ENCODE peak calls at places on chromosomes 16 and 17, in six cellular contexts. Q is H9, D is neuronal stem cell, I is H1, L is IMR-90, M is trophoblast cell. E is an unnamed sample.

GRCh38 chr16:27795992-27796614 is 246.2 kb downstream of the KATNIP start:
- DNase-seq in M (peak; percentile 45), Q (peak; percentile 74), D (peak; percentile 66), L (peak; percentile 31), I (peak; percentile 91), E (peak; percentile 37)

GRCh38 chr17:74332763-74333220 is 6.8 kb downstream of the KIF19 start:
- DNase-seq in D (no peak), L (no peak), I (no peak), Q (no peak), M (no peak), E (no peak)

GRCh38 chr17:54861469-54861983 is 39.1 kb upstream of the TOM1L1 start:
- DNase-seq in D (no peak), I (no peak), Q (no peak), M (no peak), L (no peak), E (no peak)

GRCh38 chr16:12907670-12908233 is 6.4 kb downstream of the SHISA9 start:
- DNase-seq in D (no peak), I (no peak), L (no peak), Q (peak; percentile 58), M (no peak), E (no peak)

GRCh38 chr17:65677932-65678331 is 116.5 kb upstream of the AXIN2 start:
- DNase-seq in D (no peak), Q (no peak), M (peak; percentile 38), I (no peak), L (peak; percentile 29), E (no peak)

GRCh38 chr16:1464196-1464893 is 10.5 kb downstream of the CLCN7 start:
- DNase-seq in D (no peak), Q (no peak), M (no peak), L (no peak), I (peak; percentile 30), E (no peak)

GRCh38 chr17:76969598-76970172 is 101.5 kb downstream of the MGAT5B start:
- DNase-seq in I (peak; percentile 86), Q (peak; percentile 65), M (peak; percentile 19), L (no peak), D (no peak), E (no peak)

GRCh38 chr17:57405486-57406072 is 149.3 kb downstream of the MSI2 start:
- DNase-seq in I (no peak), Q (no peak), L (peak; percentile 50), M (no peak), D (no peak), E (peak; percentile 31)

GRCh38 chr17:66165537-66166123 is 26.3 kb downstream of the CEP112 start:
- DNase-seq in D (peak; percentile 38), M (peak; percentile 16), I (no peak), L (peak; percentile 75), Q (no peak), E (peak; percentile 72)

GRCh38 chr17:72455562-72455961 is 334.7 kb downstream of the SOX9 start:
- DNase-seq in D (no peak), L (no peak), M (no peak), I (no peak), Q (no peak), E (no peak)

GRCh38 chr17:50338645-50339044 is 7.3 kb upstream of the XYLT2 start:
- DNase-seq in Q (no peak), D (no peak), L (no peak), M (no peak), I (no peak), E (no peak)

GRCh38 chr17:43740541-43740940 is 18.1 kb downstream of the SOST start:
- DNase-seq in D (no peak), Q (no peak), L (peak; percentile 59), I (no peak), M (no peak), E (no peak)

GRCh38 chr16:69324013-69324531 is 6.3 kb downstream of the PDF start:
- DNase-seq in M (no peak), I (no peak), Q (no peak), D (no peak), L (no peak), E (peak; percentile 13)

GRCh38 chr17:35713069-35713728 is 18.2 kb upstream of the RASL10B start:
- DNase-seq in I (no peak), Q (no peak), M (no peak), L (peak; percentile 94), D (no peak), E (peak; percentile 99)

GRCh38 chr16:1745181-1745899 is 26.0 kb downstream of the NME3 start:
- DNase-seq in D (no peak), I (no peak), L (peak; percentile 59), Q (no peak), M (peak; percentile 86), E (peak; percentile 59)

GRCh38 chr17:58279736-58280479 is 827 bp downstream of the MPO start:
- DNase-seq in D (no peak), M (no peak), L (no peak), Q (no peak), I (no peak), E (no peak)

GRCh38 chr16:24598777-24599437 is 59.5 kb downstream of the RBBP6 start:
- DNase-seq in D (no peak), L (no peak), M (no peak), I (no peak), Q (no peak), E (no peak)

GRCh38 chr16:15961060-15961511 is 11.7 kb downstream of the ABCC1 start:
- DNase-seq in Q (no peak), D (no peak), M (no peak), L (peak; percentile 68), I (no peak), E (no peak)

GRCh38 chr17:29585080-29585751 is 4.2 kb downstream of the GIT1 start:
- DNase-seq in M (no peak), I (no peak), L (no peak), D (no peak), Q (no peak), E (no peak)

GRCh38 chr16:65745-66144 is 6.7 kb downstream of the RHBDF1 start:
- DNase-seq in Q (peak; percentile 87), I (peak; percentile 98), D (peak; percentile 64), L (peak; percentile 59), M (peak; percentile 70), E (peak; percentile 73)

GRCh38 chr17:44775136-44775837 is 16.5 kb downstream of the ADAM11 start:
- DNase-seq in I (peak; percentile 99), L (peak; percentile 95), D (peak; percentile 98), M (peak; percentile 99), Q (no peak), E (peak; percentile 98)

GRCh38 chr17:58278661-58279015 is 2.1 kb downstream of the MPO start:
- DNase-seq in M (no peak), I (no peak), L (no peak), D (no peak), Q (no peak), E (no peak)

GRCh38 chr17:48389903-48390302 is 40.1 kb downstream of the SKAP1 start:
- DNase-seq in I (no peak), Q (no peak), D (no peak), L (no peak), M (peak; percentile 43), E (no peak)

GRCh38 chr16:52912565-52913173 is 140.0 kb downstream of the CHD9NB start:
- DNase-seq in I (peak; percentile 82), L (peak; percentile 49), D (peak; percentile 66), M (peak; percentile 18), Q (peak; percentile 80), E (peak; percentile 31)

DNA sequence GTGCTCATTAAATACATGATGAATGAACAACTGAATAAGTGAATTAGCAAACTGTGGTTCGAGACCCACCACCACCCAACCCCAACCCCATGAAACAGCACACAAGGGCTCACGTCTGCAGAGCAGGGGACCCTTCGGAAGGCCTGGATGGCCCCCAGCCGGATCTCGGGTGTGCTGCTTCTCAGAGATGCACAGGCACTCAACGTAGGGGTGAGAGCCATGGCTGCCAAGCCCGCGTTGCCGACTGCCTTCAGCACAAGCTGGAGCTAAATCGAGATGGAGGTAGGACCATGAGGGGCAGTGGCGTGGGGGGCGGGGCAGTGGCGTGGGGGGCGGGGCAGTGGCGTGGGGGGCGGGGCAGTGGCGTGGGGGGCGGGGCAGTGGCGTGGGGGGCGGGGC is 93.2 kb downstream of the LITAF start:
- DNase-seq in Q (no peak), L (no peak), D (no peak), M (no peak), I (peak; percentile 59), E (no peak)
- H3K14ac ChIP-seq in Q (no peak overlapping the region), L (no peak overlapping the region), D (no peak overlapping the region), M (no peak overlapping the region), I (no peak overlapping the region), E (peak overlapping the region; percentile 55)

DNA sequence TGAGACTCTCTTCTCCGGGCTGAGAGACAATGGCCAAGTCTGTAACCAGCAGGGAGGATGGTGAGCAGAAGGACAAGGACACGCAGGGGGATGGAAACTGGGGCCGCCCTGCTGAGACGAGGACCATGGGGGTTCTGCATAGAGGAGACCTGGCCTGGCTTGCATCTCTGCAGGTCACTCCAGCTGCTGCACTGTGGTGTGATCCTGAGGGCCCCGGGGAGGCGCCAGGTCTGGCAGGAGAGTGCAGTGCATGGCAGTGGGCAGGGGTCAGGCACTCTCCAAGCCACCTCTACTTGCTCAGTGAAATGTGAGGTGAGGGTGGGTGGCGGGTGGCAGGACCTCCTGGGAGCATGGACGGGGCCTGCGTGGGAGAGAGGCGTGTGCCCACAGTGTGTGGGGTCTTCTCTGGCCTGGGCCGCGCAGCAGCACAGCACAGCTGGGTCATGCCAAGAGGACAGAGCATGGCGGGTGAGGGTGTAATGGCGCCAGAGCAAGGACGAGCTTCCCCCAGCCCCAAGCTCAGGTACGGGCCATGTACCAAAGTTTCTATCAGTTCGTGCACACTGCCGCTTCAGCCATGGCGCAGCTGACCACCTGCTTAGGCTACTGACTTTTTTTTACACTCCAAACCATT is 43.1 kb downstream of the KLHDC4 start:
- DNase-seq in L (no peak), I (no peak), M (no peak), D (no peak), Q (no peak), E (no peak)
- H3K14ac ChIP-seq in L (no peak overlapping the region), I (no peak overlapping the region), M (no peak overlapping the region), D (no peak overlapping the region), Q (no peak overlapping the region), E (no peak overlapping the region)

GRCh38 chr16:50741225-50741807 is 570 bp upstream of the CYLD start:
- DNase-seq in I (no peak), L (no peak), D (no peak), M (no peak), Q (no peak), E (no peak)

GRCh38 chr16:50737420-50737959 is 4.4 kb upstream of the CYLD start:
- DNase-seq in D (no peak), Q (no peak), I (no peak), L (peak; percentile 13), M (no peak), E (no peak)

GRCh38 chr16:50736448-50736847 is 5.4 kb upstream of the CYLD start:
- DNase-seq in I (no peak), M (no peak), Q (no peak), L (no peak), D (no peak), E (no peak)

GRCh38 chr16:50740747-50741146 is 1.1 kb upstream of the CYLD start:
- DNase-seq in M (no peak), L (no peak), I (no peak), Q (no peak), D (no peak), E (peak; percentile 31)

DNA sequence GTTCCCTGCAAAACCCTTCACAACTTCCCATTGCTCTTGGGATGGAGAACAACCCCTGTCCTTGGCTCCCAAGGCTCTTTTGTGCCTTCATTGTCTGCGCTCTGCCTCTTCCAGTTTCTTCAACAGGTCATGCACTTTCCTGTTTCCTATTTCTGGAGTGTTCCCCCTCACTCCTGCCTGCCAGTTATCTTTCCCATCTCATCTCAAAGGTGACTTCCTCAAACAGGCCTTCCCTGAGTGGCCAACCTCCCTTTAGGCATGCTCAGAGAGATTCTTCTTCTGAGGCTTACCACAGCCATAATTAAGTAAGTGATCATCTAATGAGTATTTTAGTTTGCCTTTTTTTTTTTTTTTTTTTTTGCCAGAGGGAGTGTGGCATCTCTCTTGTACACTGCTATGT is 2.9 kb upstream of the CYLD start:
- DNase-seq in I (no peak), Q (no peak), M (no peak), D (no peak), L (no peak), E (no peak)
- H3K14ac ChIP-seq in I (no peak overlapping the region), Q (no peak overlapping the region), M (no peak overlapping the region), D (no peak overlapping the region), L (no peak overlapping the region), E (no peak overlapping the region)

GRCh38 chr17:78716292-78716691 is 65.8 kb downstream of the CYTH1 start:
- DNase-seq in L (no peak), I (no peak), D (no peak), M (no peak), Q (no peak), E (no peak)
- H3K14ac ChIP-seq in L (no peak overlapping the region), I (no peak overlapping the region), D (no peak overlapping the region), M (no peak overlapping the region), Q (no peak overlapping the region), E (no peak overlapping the region)